ENCODE peak calls at places on chromosome 16, in five cellular contexts. X, R, P, N and L are unnamed samples.
A peak's percentile ranks its signal among the peaks of the same experiment; 100 is the strongest.

GRCh38 chr16:4702466-4702808 is 9.1 kb downstream of the NUDT16L1 start:
- DNase-seq in X (no peak), R (no peak), P (no peak), N (no peak), L (no peak)

GRCh38 chr16:70470927-70471341 is 16.5 kb downstream of the FCSK start:
- DNase-seq in X (no peak), R (peak; percentile 65), P (peak; percentile 75), N (peak; percentile 20), L (no peak)

GRCh38 chr16:31876955-31877828 is 3.6 kb downstream of the ZNF267 start:
- DNase-seq in X (peak; percentile 34), R (peak; percentile 46), P (no peak), N (no peak), L (no peak)

GRCh38 chr16:88941933-88942909 is 34.8 kb downstream of the CBFA2T3 start:
- DNase-seq in X (peak; percentile 43), R (peak; percentile 29), P (peak; percentile 74), N (no peak), L (no peak)

GRCh38 chr16:87461466-87461975 is 31.3 kb downstream of the ZCCHC14 start:
- DNase-seq in X (peak; percentile 32), R (peak; percentile 94), P (peak; percentile 97), N (no peak), L (peak; percentile 96)

GRCh38 chr16:87288753-87289362 is 28.3 kb downstream of the C16orf95 start:
- DNase-seq in X (no peak), R (no peak), P (no peak), N (no peak), L (no peak)

GRCh38 chr16:49491736-49492089 is 118.1 kb downstream of the C16orf78 start:
- DNase-seq in X (no peak), R (peak; percentile 10), P (peak; percentile 91), N (peak; percentile 28), L (no peak)

GRCh38 chr16:8634991-8635736 is 13.7 kb downstream of the METTL22 start:
- DNase-seq in X (no peak), R (peak; percentile 64), P (peak; percentile 74), N (no peak), L (no peak)

GRCh38 chr16:12002447-12003006 is 26.0 kb downstream of the SNX29 start:
- DNase-seq in X (no peak), R (no peak), P (no peak), N (no peak), L (no peak)

GRCh38 chr16:47574091-47575054 is 113.2 kb downstream of the PHKB start:
- DNase-seq in X (peak; percentile 29), R (no peak), P (no peak), N (no peak), L (no peak)

GRCh38 chr16:61791465-61791864 is 244.8 kb downstream of the CDH8 start:
- DNase-seq in X (no peak), R (no peak), P (no peak), N (no peak), L (no peak)

GRCh38 chr16:11636172-11636721 is 32.0 kb upstream of the SNN start:
- DNase-seq in X (peak; percentile 23), R (no peak), P (peak; percentile 96), N (no peak), L (peak; percentile 70)

GRCh38 chr16:55323637-55324490 is at the start of gene IRX6:
- DNase-seq in X (no peak), R (peak; percentile 41), P (peak; percentile 92), N (no peak), L (peak; percentile 62)

GRCh38 chr16:3732171-3732570 is 14.8 kb upstream of the TRAP1 start:
- DNase-seq in X (no peak), R (no peak), P (no peak), N (no peak), L (no peak)

GRCh38 chr16:53100131-53100748 is 45.4 kb downstream of the CHD9 start:
- DNase-seq in X (no peak), R (no peak), P (no peak), N (no peak), L (no peak)

GRCh38 chr16:51759329-51759728 is 608.3 kb upstream of the SALL1 start:
- DNase-seq in X (no peak), R (no peak), P (no peak), N (no peak), L (no peak)

GRCh38 chr16:62741692-62742091 is 705.5 kb upstream of the CDH8 start:
- DNase-seq in X (no peak), R (no peak), P (no peak), N (no peak), L (no peak)

GRCh38 chr16:58462089-58462488 is 37.9 kb upstream of the NDRG4 start:
- DNase-seq in X (no peak), R (no peak), P (no peak), N (no peak), L (no peak)

GRCh38 chr16:46763147-46763546 is 15.0 kb upstream of the MYLK3 start:
- DNase-seq in X (no peak), R (no peak), P (no peak), N (no peak), L (no peak)

DNA sequence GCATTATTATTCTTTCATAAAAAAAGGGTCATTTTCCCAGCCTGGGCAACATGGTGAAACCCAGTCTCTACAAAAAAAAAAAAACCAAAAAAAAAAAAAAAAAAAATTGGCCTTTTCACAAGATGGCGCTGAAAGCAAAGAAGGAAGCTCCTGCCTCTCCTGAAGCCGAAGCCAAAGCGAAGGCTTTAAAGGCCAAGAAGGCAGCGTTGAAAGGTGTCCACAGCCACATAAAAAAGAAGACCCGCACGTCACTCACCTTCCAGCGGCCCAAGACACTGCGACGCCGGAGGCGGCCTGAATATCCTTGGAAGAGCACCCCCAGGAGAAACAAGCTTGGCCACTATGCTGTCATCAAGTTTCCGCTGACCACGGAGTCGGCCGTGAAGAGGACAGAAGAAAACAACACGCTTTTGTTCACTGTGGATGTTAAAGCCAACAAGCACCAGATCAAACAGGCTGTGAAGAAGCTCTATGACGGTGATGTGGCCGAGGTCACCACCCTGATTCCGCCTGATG is 4.9 kb upstream of the PGAP6 start:
- DNase-seq in X (no peak), R (no peak), P (no peak), N (no peak), L (no peak)
- H3K27ac ChIP-seq in X (no peak overlapping the region), R (no peak overlapping the region), P (no peak overlapping the region), N (peak overlapping the region; percentile 71), L (no peak overlapping the region)

GRCh38 chr16:56848955-56849689 is 15.9 kb upstream of the SLC12A3 start:
- DNase-seq in X (no peak), R (no peak), P (no peak), N (no peak), L (no peak)
- H3K27ac ChIP-seq in X (no peak overlapping the region), R (peak overlapping the region; percentile 49), P (no peak overlapping the region), N (no peak overlapping the region), L (peak overlapping the region; percentile 44)

GRCh38 chr16:80265624-80266306 is 275.0 kb upstream of the DYNLRB2 start:
- DNase-seq in X (no peak), R (peak; percentile 51), P (no peak), N (no peak), L (no peak)
- H3K27ac ChIP-seq in X (no peak overlapping the region), R (no peak overlapping the region), P (no peak overlapping the region), N (no peak overlapping the region), L (no peak overlapping the region)

GRCh38 chr16:57048095-57048494 is 44.3 kb upstream of the CPNE2 start:
- DNase-seq in X (no peak), R (no peak), P (no peak), N (no peak), L (no peak)
- H3K27ac ChIP-seq in X (no peak overlapping the region), R (no peak overlapping the region), P (no peak overlapping the region), N (no peak overlapping the region), L (no peak overlapping the region)

GRCh38 chr16:68259007-68259406 is 5.3 kb upstream of the SLC7A6 start:
- DNase-seq in X (no peak), R (no peak), P (no peak), N (no peak), L (no peak)
- H3K27ac ChIP-seq in X (no peak overlapping the region), R (no peak overlapping the region), P (no peak overlapping the region), N (no peak overlapping the region), L (no peak overlapping the region)